ENCODE peak calls at places on chromosomes 2 and 18, in nine cellular contexts. O is GM23248; D is stimulated activated CD4-positive, alpha-beta T cell treated with anti-CD3 and anti-CD28 coated beads, Interleukin-15, amount 100 ng/mL, for 24 hours; M is ecto neural progenitor cell; F is stimulated activated CD8-positive, alpha-beta memory T cell treated with anti-CD3 and anti-CD28 coated beads, Interleukin-4, amount 100 ng/mL, for 24 hours; J is substantia nigra; X is ELR; Q is AG10803; T is left kidney. G is an unnamed sample.

GRCh38 chr2:101827246-101827645 is 129.7 kb downstream of the MAP4K4 start:
- DNase-seq in O (peak), D (no peak), T (no peak), Q (peak), M (no peak), F (no peak), J (no peak), X (peak), G (peak)

GRCh38 chr18:10727477-10727876 is 201.7 kb downstream of the NAPG start:
- DNase-seq in M (no peak), Q (peak), X (no peak), T (no peak), O (peak), F (no peak), J (no peak), D (no peak), G (no peak)

GRCh38 chr2:177072069-177072468 is 140.5 kb upstream of the HNRNPA3 start:
- DNase-seq in T (peak), Q (peak), F (no peak), J (no peak), O (peak), X (no peak), D (no peak), M (no peak), G (no peak)

GRCh38 chr18:45839415-45840395 is 14.2 kb downstream of the SIGLEC15 start:
- DNase-seq in F (no peak), M (peak), T (peak), Q (peak), J (no peak), X (peak), D (peak), O (peak), G (peak)

GRCh38 chr2:43358688-43359201 is 132.3 kb upstream of the ZFP36L2 start:
- DNase-seq in J (no peak), T (no peak), O (no peak), F (no peak), Q (no peak), D (no peak), X (no peak), M (no peak), G (no peak)

GRCh38 chr2:23418490-23418911 is 33.5 kb downstream of the KLHL29 start:
- DNase-seq in O (peak), F (no peak), X (peak), D (no peak), Q (peak), M (peak), J (no peak), T (peak), G (peak)

GRCh38 chr2:215425021-215425782 is 10.7 kb downstream of the FN1 start:
- DNase-seq in X (no peak), M (no peak), Q (peak), O (peak), J (no peak), T (no peak), D (no peak), F (no peak), G (no peak)

GRCh38 chr2:205806126-205806905 is 124.0 kb downstream of the NRP2 start:
- DNase-seq in J (no peak), D (no peak), O (no peak), X (no peak), M (no peak), T (peak), F (no peak), Q (no peak), G (no peak)

GRCh38 chr2:226440119-226440917 is 359.3 kb downstream of the IRS1 start:
- DNase-seq in D (no peak), F (no peak), X (peak), O (peak), Q (peak), M (no peak), T (no peak), J (no peak), G (peak)

GRCh38 chr2:177553176-177553909 is 160.8 kb downstream of the AGPS start:
- DNase-seq in O (peak), D (no peak), M (no peak), Q (peak), T (no peak), F (no peak), J (no peak), X (peak), G (peak)

GRCh38 chr2:156430236-156430977 is 5.8 kb upstream of the GPD2 start:
- DNase-seq in Q (no peak), F (no peak), M (no peak), X (no peak), T (no peak), D (no peak), J (no peak), O (no peak), G (no peak)

GRCh38 chr2:170163666-170164065 is 14.3 kb upstream of the MYO3B start:
- DNase-seq in O (peak), F (no peak), D (no peak), Q (peak), T (no peak), X (peak), M (no peak), J (no peak), G (no peak)

GRCh38 chr2:191351921-191352320 is 106.7 kb downstream of the MYO1B start:
- DNase-seq in X (peak), Q (peak), T (no peak), D (no peak), J (no peak), O (peak), M (no peak), F (no peak), G (peak)

GRCh38 chr18:8468911-8469310 is 140.3 kb upstream of the RAB12 start:
- DNase-seq in M (no peak), D (no peak), O (peak), J (no peak), X (peak), Q (no peak), T (peak), F (no peak), G (peak)

GRCh38 chr2:154161286-154161685 is 289.6 kb downstream of the GALNT13 start:
- DNase-seq in T (no peak), O (no peak), Q (no peak), J (no peak), M (no peak), D (no peak), X (no peak), F (no peak), G (no peak)

GRCh38 chr2:188629890-188630483 is 338.3 kb downstream of the GULP1 start:
- DNase-seq in T (peak), M (no peak), D (no peak), J (no peak), Q (peak), F (no peak), X (no peak), O (peak), G (peak)

G was measured in EL.